ENCODE peak calls at places on chromosomes 5 and 9, in nine cellular contexts. N is progenitor cell of endocrine pancreas, W is IMR-90, H is RWPE2, U is heart right ventricle, L is thoracic aorta, O is Peyer's patch, G is BJ, B is natural killer cell. Z is an unnamed sample.

GRCh38 chr9:123238364-123238763 is 30.0 kb downstream of the STRBP start:
- DNase-seq in L (no peak), O (no peak), G (no peak), B (no peak), U (no peak), N (no peak), W (no peak), H (no peak), Z (peak; percentile 43)

GRCh38 chr9:38389313-38389712 is 3.2 kb upstream of the ALDH1B1 start:
- DNase-seq in H (no peak), W (peak; percentile 80), G (no peak), U (no peak), L (no peak), O (no peak), B (no peak), N (no peak), Z (no peak)

GRCh38 chr5:113495402-113495801 is 7.1 kb upstream of the MCC start:
- DNase-seq in B (no peak), H (no peak), O (no peak), U (no peak), G (no peak), W (peak; percentile 52), L (no peak), N (no peak), Z (no peak)

GRCh38 chr5:176621661-176622079 is 8.7 kb downstream of the SNCB start:
- DNase-seq in N (no peak), G (no peak), U (no peak), O (no peak), W (peak; percentile 29), B (no peak), L (no peak), H (peak; percentile 67), Z (no peak)

GRCh38 chr9:113599647-113600476 is 136.3 kb downstream of the RGS3 start:
- DNase-seq in G (peak; percentile 75), H (no peak), W (peak; percentile 93), N (no peak), O (peak; percentile 42), L (no peak), B (no peak), U (no peak), Z (no peak)

GRCh38 chr5:171312129-171312819 is 3.2 kb downstream of the TLX3 start:
- DNase-seq in U (no peak), G (no peak), O (no peak), L (no peak), B (no peak), N (no peak), H (peak; percentile 76), W (no peak), Z (no peak)

GRCh38 chr5:165630211-165630866 is 2124.9 kb downstream of the MAT2B start:
- DNase-seq in H (no peak), G (no peak), U (no peak), O (no peak), W (peak; percentile 64), B (no peak), L (no peak), N (peak; percentile 41), Z (peak; percentile 43)

GRCh38 chr5:180607861-180608571 is 16.7 kb upstream of the SCGB3A1 start:
- DNase-seq in H (no peak), L (no peak), O (no peak), B (no peak), G (no peak), U (no peak), N (no peak), W (no peak), Z (no peak)

GRCh38 chr9:113454914-113455761 is 8.4 kb upstream of the RGS3 start:
- DNase-seq in W (peak; percentile 93), O (no peak), N (no peak), H (no peak), B (no peak), G (peak; percentile 59), U (no peak), L (peak; percentile 38), Z (no peak)

GRCh38 chr5:78760411-78761169 is 112.0 kb upstream of the LHFPL2 start:
- DNase-seq in U (no peak), L (no peak), W (no peak), N (no peak), G (no peak), H (no peak), O (no peak), B (no peak), Z (no peak)

GRCh38 chr5:7904170-7904569 is 35.2 kb downstream of the MTRR start:
- DNase-seq in H (no peak), G (no peak), O (no peak), B (no peak), W (peak; percentile 81), U (no peak), L (no peak), N (no peak), Z (no peak)

GRCh38 chr9:97806721-97807120 is 46.3 kb upstream of the FOXE1 start:
- DNase-seq in O (no peak), U (no peak), G (no peak), L (no peak), W (no peak), N (no peak), H (no peak), B (no peak), Z (no peak)

GRCh38 chr5:172114875-172115422 is 73.1 kb downstream of the STK10 start:
- DNase-seq in U (peak; percentile 56), G (no peak), O (no peak), W (no peak), N (no peak), B (peak; percentile 69), H (no peak), L (no peak), Z (peak; percentile 90)

GRCh38 chr5:106858616-106859015 is 812.1 kb downstream of the EFNA5 start:
- DNase-seq in B (no peak), G (no peak), L (no peak), N (no peak), W (no peak), O (no peak), U (no peak), H (no peak), Z (no peak)

GRCh38 chr5:139740138-139740992 is 55.2 kb upstream of the PSD2 start:
- DNase-seq in W (no peak), U (no peak), B (no peak), O (no peak), L (no peak), H (no peak), G (no peak), N (no peak), Z (peak; percentile 72)

GRCh38 chr9:137174722-137175293 is 3.0 kb upstream of the TMEM210 start:
- DNase-seq in O (no peak), B (no peak), G (no peak), W (no peak), U (no peak), L (no peak), H (no peak), N (no peak), Z (no peak)

GRCh38 chr5:176653401-176653800 is 6.1 kb downstream of the TSPAN17 start:
- DNase-seq in L (no peak), U (no peak), W (peak; percentile 68), O (no peak), N (no peak), G (no peak), H (no peak), B (peak; percentile 47), Z (peak; percentile 40)

GRCh38 chr9:127423591-127423933 is 620 bp upstream of the ZNF79 start:
- DNase-seq in N (no peak), W (no peak), U (no peak), G (no peak), B (no peak), O (no peak), H (no peak), L (no peak), Z (no peak)
- TF ChIP-seq CTCF in N (no peak), W (no peak), U (no peak), G (no peak), B (no peak), O (no peak), H (no peak), L (no peak), Z (no peak)

DNA sequence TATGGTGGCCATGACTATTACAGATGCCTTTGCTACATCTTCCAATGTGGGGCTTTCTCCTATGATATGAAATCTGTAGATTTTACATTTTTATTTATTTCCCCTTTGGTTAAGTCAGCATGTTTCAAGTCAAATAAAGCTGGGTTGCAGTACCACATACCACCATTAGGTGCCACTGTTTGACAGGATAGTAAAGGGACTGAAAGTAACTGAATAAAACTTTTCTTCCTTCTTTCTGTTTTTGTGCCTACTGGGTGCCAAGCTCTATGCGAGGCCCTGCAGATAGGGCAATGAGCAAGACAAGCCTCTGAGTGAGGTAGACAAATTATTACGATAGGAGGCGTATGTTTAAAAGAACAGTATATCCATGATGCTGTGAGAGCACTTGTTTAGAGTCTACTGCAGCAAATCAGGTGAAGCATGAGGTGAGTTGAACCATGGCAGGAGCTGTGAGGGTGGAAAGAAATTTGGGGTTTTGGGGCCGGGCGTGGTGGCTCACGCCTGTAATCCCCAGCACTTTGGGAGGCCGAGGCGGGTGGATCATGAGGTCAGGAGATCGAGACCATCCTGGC is 64.8 kb downstream of the GDNF start:
- DNase-seq in L (no peak), H (no peak), U (no peak), W (peak; percentile 31), N (no peak), O (no peak), G (no peak), B (no peak), Z (peak; percentile 28)
- TF ChIP-seq CTCF in L (peak; percentile 40), H (peak; percentile 62), U (peak; percentile 42), W (peak; percentile 54), N (peak; percentile 55), O (peak; percentile 33), G (peak; percentile 78), B (peak; percentile 38), Z (peak; percentile 17)

GRCh38 chr9:68672625-68673024 is 32.4 kb upstream of the PIP5K1B start:
- DNase-seq in G (no peak), H (no peak), L (no peak), B (no peak), N (no peak), W (no peak), U (no peak), O (no peak), Z (no peak)

GRCh38 chr9:68683433-68683832 is 21.6 kb upstream of the PIP5K1B start:
- DNase-seq in U (no peak), O (no peak), L (no peak), B (no peak), W (no peak), G (no peak), N (no peak), H (no peak), Z (no peak)

DNA sequence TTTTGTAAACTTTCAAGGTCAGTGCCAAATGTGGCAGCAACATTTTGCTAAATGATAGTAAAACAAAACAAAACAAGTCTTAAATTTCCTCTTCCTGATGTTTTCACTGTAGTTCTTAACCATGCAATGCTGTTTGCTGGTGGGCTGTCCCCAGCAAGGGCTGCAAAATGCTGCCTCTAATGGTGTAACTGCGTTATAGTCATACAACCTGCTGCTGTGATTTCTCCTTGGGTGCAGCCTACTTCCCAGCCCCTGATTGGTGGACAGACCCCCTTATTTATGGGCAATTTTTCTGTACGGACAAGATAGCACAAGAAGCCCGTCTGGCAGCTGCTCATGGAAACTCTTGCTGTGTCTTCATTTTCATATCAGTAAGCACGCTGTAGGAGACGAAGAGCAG is 26.6 kb upstream of the PIP5K1B start:
- DNase-seq in G (no peak), H (no peak), O (no peak), N (no peak), B (no peak), L (no peak), W (peak; percentile 2), U (no peak), Z (no peak)
- TF ChIP-seq CTCF in G (peak; percentile 29), H (no peak), O (peak; percentile 9), N (peak; percentile 66), B (no peak), L (peak; percentile 16), W (no peak), U (peak; percentile 25), Z (no peak)

GRCh38 chr9:16039103-16039987 is 486.5 kb downstream of the CCDC171 start:
- DNase-seq in L (no peak), U (no peak), N (no peak), B (no peak), G (no peak), W (peak; percentile 51), O (no peak), H (no peak), Z (no peak)
- TF ChIP-seq CTCF in L (no peak), U (no peak), N (no peak), B (no peak), G (peak; percentile 2), W (peak; percentile 45), O (peak; percentile 38), H (no peak), Z (no peak)